ENCODE peak calls at places on chromosomes 4 and X, in six cellular contexts. H is H9, Z is mesendoderm, S is H1, G is mesenchymal stem cell, W is trophoblast cell. A is an unnamed sample.

GRCh38 chrX:72048515-72049455 is 82.9 kb downstream of the RTL5 start:
- DNase-seq in H (no peak), Z (no peak), S (no peak), G (no peak), W (no peak), A (no peak)

GRCh38 chrX:35040871-35041270 is 98.3 kb downstream of the FAM47B start:
- DNase-seq in H (no peak), Z (no peak), S (no peak), G (peak; percentile 30), W (no peak), A (peak; percentile 50)

GRCh38 chrX:74420194-74421035 is 878 bp upstream of the SLC16A2 start:
- DNase-seq in H (peak; percentile 76), Z (peak; percentile 85), S (peak; percentile 68), G (peak; percentile 57), W (peak; percentile 61), A (peak; percentile 48)

GRCh38 chr4:43564107-43564506 is 671.6 kb downstream of the GRXCR1 start:
- DNase-seq in H (no peak), Z (no peak), S (no peak), G (no peak), W (no peak), A (no peak)

GRCh38 chrX:41010188-41010846 is 74.9 kb upstream of the USP9X start:
- DNase-seq in H (peak; percentile 85), Z (peak; percentile 69), S (peak; percentile 52), G (peak; percentile 92), W (peak; percentile 61), A (peak; percentile 88)

GRCh38 chr4:107034091-107034698 is 1.9 kb downstream of the DKK2 start:
- DNase-seq in H (peak; percentile 75), Z (peak; percentile 82), S (peak; percentile 71), G (peak; percentile 61), W (peak; percentile 37), A (no peak)

GRCh38 chr4:185836268-185837084 is 24.5 kb upstream of the SORBS2 start:
- DNase-seq in H (no peak), Z (no peak), S (no peak), G (no peak), W (no peak), A (no peak)

GRCh38 chr4:122798101-122798500 is 28.5 kb upstream of the FGF2 start:
- DNase-seq in H (peak; percentile 74), Z (peak; percentile 70), S (no peak), G (peak; percentile 92), W (peak; percentile 42), A (peak; percentile 94)

GRCh38 chr4:182144621-182145359 is 98.4 kb upstream of the TENM3 start:
- DNase-seq in H (peak; percentile 36), Z (peak; percentile 74), S (peak; percentile 65), G (no peak), W (peak; percentile 43), A (peak; percentile 22)

GRCh38 chrX:57445046-57445445 is 146.8 kb upstream of the ZXDB start:
- DNase-seq in H (no peak), Z (peak; percentile 10), S (no peak), G (no peak), W (peak; percentile 51), A (no peak)

GRCh38 chrX:134186362-134187121 is 50.4 kb upstream of the CCDC160 start:
- DNase-seq in H (no peak), Z (no peak), S (no peak), G (no peak), W (no peak), A (no peak)

GRCh38 chr4:179307297-179308136 is 1865.3 kb upstream of the AGA start:
- DNase-seq in H (peak; percentile 65), Z (peak; percentile 71), S (peak; percentile 85), G (peak; percentile 50), W (peak; percentile 61), A (peak; percentile 23)

GRCh38 chr4:120327276-120327675 is 260.6 kb upstream of the MAD2L1 start:
- DNase-seq in H (no peak), Z (peak; percentile 91), S (no peak), G (no peak), W (no peak), A (no peak)

GRCh38 chr4:167025651-167026050 is 208.6 kb downstream of the SPOCK3 start:
- DNase-seq in H (no peak), Z (no peak), S (no peak), G (no peak), W (peak; percentile 3), A (no peak)

GRCh38 chr4:156756118-156756517 is 215.5 kb downstream of the PDGFC start:
- DNase-seq in H (no peak), Z (no peak), S (no peak), G (no peak), W (no peak), A (peak; percentile 29)

GRCh38 chr4:139229534-139230039 is 50.4 kb downstream of the MGARP start:
- DNase-seq in H (no peak), Z (peak; percentile 60), S (no peak), G (peak; percentile 63), W (peak; percentile 82), A (peak; percentile 68)

GRCh38 chr4:15894393-15894792 is 44.1 kb downstream of the FGFBP1 start:
- DNase-seq in H (no peak), Z (no peak), S (no peak), G (no peak), W (peak; percentile 40), A (no peak)

GRCh38 chrX:27915617-27916016 is 65.6 kb downstream of the DCAF8L1 start:
- DNase-seq in H (no peak), Z (no peak), S (no peak), G (peak; percentile 7), W (no peak), A (peak; percentile 24)

GRCh38 chr4:8086751-8087445 is 71.7 kb downstream of the ABLIM2 start:
- DNase-seq in H (no peak), Z (no peak), S (no peak), G (no peak), W (no peak), A (no peak)

GRCh38 chr4:56531149-56531770 is 25.7 kb downstream of the ARL9 start:
- DNase-seq in H (no peak), Z (no peak), S (no peak), G (peak; percentile 5), W (peak; percentile 8), A (no peak)

GRCh38 chr4:579543-580175 is 3.6 kb upstream of the TMEM271 start:
- DNase-seq in H (no peak), Z (peak; percentile 9), S (no peak), G (no peak), W (no peak), A (no peak)

GRCh38 chrX:115367956-115368355 is 78.4 kb downstream of the LUZP4 start:
- DNase-seq in H (no peak), Z (no peak), S (no peak), G (peak; percentile 34), W (no peak), A (peak; percentile 18)

GRCh38 chrX:115616943-115617563 is 56.1 kb downstream of the PLS3 start:
- DNase-seq in H (no peak), Z (peak; percentile 55), S (no peak), G (peak; percentile 66), W (no peak), A (peak; percentile 84)

GRCh38 chr4:52550186-52550585 is 108.9 kb downstream of the USP46 start:
- DNase-seq in H (no peak), Z (peak; percentile 44), S (no peak), G (no peak), W (no peak), A (no peak)

GRCh38 chr4:36173923-36174322 is 70.4 kb downstream of the ARAP2 start:
- DNase-seq in H (no peak), Z (no peak), S (no peak), G (no peak), W (no peak), A (peak; percentile 9)

GRCh38 chr4:39950861-39951481 is 26.7 kb downstream of the PDS5A start:
- DNase-seq in H (peak; percentile 7), Z (no peak), S (no peak), G (peak; percentile 25), W (no peak), A (peak; percentile 19)

GRCh38 chr4:149549911-149550310 is 265.7 kb downstream of the IQCM start:
- DNase-seq in H (peak; percentile 62), Z (peak; percentile 80), S (no peak), G (no peak), W (no peak), A (no peak)

DNA sequence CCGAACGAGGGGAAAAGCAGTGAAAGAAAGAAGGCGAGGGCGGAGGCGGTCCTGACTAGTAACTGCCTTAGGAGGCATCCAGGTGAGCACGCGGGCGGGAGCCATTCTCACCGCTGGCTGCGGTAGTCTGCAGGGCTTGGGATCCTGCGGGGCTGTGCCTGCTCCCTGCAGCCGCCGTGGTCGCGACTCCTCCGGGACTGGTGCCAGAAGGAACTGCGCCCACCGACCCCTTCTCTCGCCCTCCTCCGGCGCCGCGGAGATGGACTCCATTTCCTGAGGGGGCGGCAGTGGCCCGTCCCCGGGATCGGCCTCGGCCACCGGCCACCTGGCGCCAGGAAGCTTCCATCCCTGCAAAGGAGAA is 545 bp downstream of the NFXL1 start:
- DNase-seq in H (peak; percentile 59), Z (peak; percentile 73), S (peak; percentile 73), G (peak; percentile 26), W (peak; percentile 66), A (no peak)
- H2BK120ac ChIP-seq in H (no peak overlapping the region), Z (no peak overlapping the region), S (no peak overlapping the region), G (no peak overlapping the region), W (peak overlapping the region; percentile 40), A (peak overlapping the region; percentile 12)

GRCh38 chr4:6440506-6441201 is 31.8 kb downstream of the PPP2R2C start:
- DNase-seq in H (no peak), Z (no peak), S (no peak), G (no peak), W (no peak), A (no peak)

GRCh38 chr4:6441202-6441582 is 31.2 kb downstream of the PPP2R2C start:
- DNase-seq in H (no peak), Z (no peak), S (no peak), G (no peak), W (no peak), A (no peak)

GRCh38 chr4:6442555-6442954 is 29.9 kb downstream of the PPP2R2C start:
- DNase-seq in H (no peak), Z (no peak), S (no peak), G (no peak), W (no peak), A (no peak)

GRCh38 chr4:6443035-6444023 is 29.1 kb downstream of the PPP2R2C start:
- DNase-seq in H (no peak), Z (no peak), S (no peak), G (no peak), W (no peak), A (no peak)

GRCh38 chr4:6441758-6442157 is 30.7 kb downstream of the PPP2R2C start:
- DNase-seq in H (no peak), Z (no peak), S (no peak), G (no peak), W (no peak), A (no peak)
- H2BK120ac ChIP-seq in H (no peak overlapping the region), Z (no peak overlapping the region), S (no peak overlapping the region), G (no peak overlapping the region), W (no peak overlapping the region), A (no peak overlapping the region)

GRCh38 chr4:105520819-105521790 is 31.3 kb upstream of the ARHGEF38 start:
- DNase-seq in H (no peak), Z (peak; percentile 61), S (no peak), G (peak; percentile 58), W (peak; percentile 73), A (peak; percentile 32)

GRCh38 chr4:105527081-105527480 is 25.3 kb upstream of the ARHGEF38 start:
- DNase-seq in H (peak; percentile 42), Z (no peak), S (no peak), G (no peak), W (no peak), A (no peak)

GRCh38 chr4:105526656-105527055 is 25.8 kb upstream of the ARHGEF38 start:
- DNase-seq in H (no peak), Z (no peak), S (no peak), G (no peak), W (no peak), A (no peak)
- H2BK120ac ChIP-seq in H (no peak overlapping the region), Z (no peak overlapping the region), S (no peak overlapping the region), G (no peak overlapping the region), W (no peak overlapping the region), A (no peak overlapping the region)

GRCh38 chr4:6126971-6127745 is 73.2 kb downstream of the JAKMIP1 start:
- DNase-seq in H (no peak), Z (no peak), S (no peak), G (no peak), W (no peak), A (no peak)
- H2BK120ac ChIP-seq in H (no peak overlapping the region), Z (no peak overlapping the region), S (no peak overlapping the region), G (no peak overlapping the region), W (no peak overlapping the region), A (no peak overlapping the region)

A was measured in IMR-90.